ENCODE peak calls at places on chromosomes 13 and 19, in five cellular contexts. One of them, this sample, is unnamed.

GRCh38 chr19:1591421-1592022 is 1.1 kb downstream of the MBD3 start:
- DNase-seq in HEK293T: no peak
- DNase-seq in NCI-H524: peak
- DNase-seq in brain microvascular endothelial cell: no peak
- DNase-seq in left lung: no peak
- DNase-seq in this sample: peak

GRCh38 chr13:112748947-112749346 is 59.1 kb downstream of the ATP11A start:
- DNase-seq in HEK293T: no peak
- DNase-seq in NCI-H524: no peak
- DNase-seq in brain microvascular endothelial cell: no peak
- DNase-seq in left lung: no peak
- DNase-seq in this sample: no peak

GRCh38 chr13:66994498-66995365 is 235.4 kb downstream of the PCDH9 start:
- DNase-seq in HEK293T: no peak
- DNase-seq in NCI-H524: no peak
- DNase-seq in brain microvascular endothelial cell: no peak
- DNase-seq in left lung: no peak
- DNase-seq in this sample: no peak

GRCh38 chr13:62320129-62320724 is 904.6 kb upstream of the PCDH20 start:
- DNase-seq in HEK293T: peak
- DNase-seq in NCI-H524: peak
- DNase-seq in brain microvascular endothelial cell: peak
- DNase-seq in left lung: no peak
- DNase-seq in this sample: peak

GRCh38 chr19:41939861-41940442 is 11.7 kb upstream of the ERFL start:
- DNase-seq in HEK293T: no peak
- DNase-seq in NCI-H524: peak
- DNase-seq in brain microvascular endothelial cell: no peak
- DNase-seq in left lung: no peak
- DNase-seq in this sample: no peak

GRCh38 chr19:39057615-39058014 is 25.3 kb upstream of the FBXO27 start:
- DNase-seq in HEK293T: no peak
- DNase-seq in NCI-H524: no peak
- DNase-seq in brain microvascular endothelial cell: no peak
- DNase-seq in left lung: no peak
- DNase-seq in this sample: peak

GRCh38 chr19:34316741-34317241 is 48.2 kb upstream of the GPI start:
- DNase-seq in HEK293T: no peak
- DNase-seq in NCI-H524: no peak
- DNase-seq in brain microvascular endothelial cell: peak
- DNase-seq in left lung: no peak
- DNase-seq in this sample: peak

GRCh38 chr19:2726160-2726855 is 5.1 kb upstream of the DIRAS1 start:
- DNase-seq in HEK293T: no peak
- DNase-seq in NCI-H524: no peak
- DNase-seq in brain microvascular endothelial cell: no peak
- DNase-seq in left lung: no peak
- DNase-seq in this sample: no peak

GRCh38 chr13:66048888-66049287 is 1181.2 kb downstream of the PCDH9 start:
- DNase-seq in HEK293T: no peak
- DNase-seq in NCI-H524: no peak
- DNase-seq in brain microvascular endothelial cell: no peak
- DNase-seq in left lung: no peak
- DNase-seq in this sample: no peak

GRCh38 chr13:112760931-112761330 is 71.1 kb downstream of the ATP11A start:
- DNase-seq in HEK293T: no peak
- DNase-seq in NCI-H524: no peak
- DNase-seq in brain microvascular endothelial cell: no peak
- DNase-seq in left lung: no peak
- DNase-seq in this sample: no peak

GRCh38 chr19:49282184-49282583 is 42.8 kb downstream of the SLC6A16 start:
- DNase-seq in HEK293T: no peak
- DNase-seq in NCI-H524: no peak
- DNase-seq in brain microvascular endothelial cell: no peak
- DNase-seq in left lung: no peak
- DNase-seq in this sample: no peak

GRCh38 chr19:33468361-33469170 is 53.0 kb downstream of the PEPD start:
- DNase-seq in HEK293T: no peak
- DNase-seq in NCI-H524: no peak
- DNase-seq in brain microvascular endothelial cell: no peak
- DNase-seq in left lung: no peak
- DNase-seq in this sample: no peak

This sample was measured in fibroblast of pulmonary artery.